ENCODE peak calls at places on chromosome 1, in four cellular contexts. P, E, J and T are unnamed samples.

GRCh38 chr1:53579221-53580008 is 120.2 kb downstream of the DMRTB1 start:
- DNase-seq in P (no peak), E (no peak), J (no peak), T (no peak)

GRCh38 chr1:4796999-4797375 is 142.6 kb downstream of the AJAP1 start:
- DNase-seq in P (no peak), E (no peak), J (no peak), T (no peak)

GRCh38 chr1:74693473-74693872 is 19.9 kb upstream of the ERICH3 start:
- DNase-seq in P (no peak), E (no peak), J (no peak), T (peak)

GRCh38 chr1:109391626-109392025 is 6.1 kb downstream of the SORT1 start:
- DNase-seq in P (no peak), E (no peak), J (no peak), T (no peak)

GRCh38 chr1:64515427-64515826 is 45.5 kb downstream of the CACHD1 start:
- DNase-seq in P (no peak), E (peak), J (no peak), T (peak)

GRCh38 chr1:3846521-3846920 is 10.5 kb downstream of the CEP104 start:
- DNase-seq in P (no peak), E (no peak), J (no peak), T (no peak)

GRCh38 chr1:223840254-223840653 is 5.5 kb downstream of the TP53BP2 start:
- DNase-seq in P (no peak), E (no peak), J (no peak), T (peak)

GRCh38 chr1:156726549-156727226 is 1.6 kb upstream of the METTL25B start:
- DNase-seq in P (no peak), E (peak), J (peak), T (peak)

GRCh38 chr1:219514728-219515127 is 98.2 kb downstream of the ZC3H11B start:
- DNase-seq in P (no peak), E (no peak), J (no peak), T (no peak)

GRCh38 chr1:170768929-170769328 is 105.0 kb downstream of the PRRX1 start:
- DNase-seq in P (no peak), E (peak), J (no peak), T (no peak)

GRCh38 chr1:45583264-45583665 is 576 bp upstream of the NASP start:
- DNase-seq in P (peak), E (peak), J (peak), T (peak)

GRCh38 chr1:70966018-70966638 is 81.5 kb downstream of the PTGER3 start:
- DNase-seq in P (no peak), E (peak), J (no peak), T (peak)

GRCh38 chr1:15347182-15347581 is 62.5 kb upstream of the EFHD2 start:
- DNase-seq in P (no peak), E (no peak), J (no peak), T (no peak)